ENCODE peak calls at places on chromosomes 1 and 21, in five cellular contexts. O is GM13976, T is neural crest cell, S is transverse colon, B is natural killer cell. Y is an unnamed sample.

GRCh38 chr1:43171876-43172531 is at the start of the genes CFAP57 and EBNA1BP2:
- DNase-seq in O (peak), S (peak), B (peak), T (peak), Y (peak)

GRCh38 chr1:182051938-182052337 is 9.6 kb downstream of the ZNF648 start:
- DNase-seq in S (no peak), T (no peak), O (no peak), B (no peak), Y (no peak)

GRCh38 chr1:85240174-85240601 is 19.3 kb downstream of the C1orf52 start:
- DNase-seq in B (no peak), T (no peak), S (no peak), O (peak), Y (no peak)

GRCh38 chr1:160741092-160741501 is 2.0 kb downstream of the SLAMF7 start:
- DNase-seq in T (no peak), O (no peak), B (no peak), S (no peak), Y (no peak)

GRCh38 chr1:181187596-181188126 is 99.2 kb downstream of the IER5 start:
- DNase-seq in S (no peak), B (no peak), O (no peak), T (no peak), Y (peak)

GRCh38 chr21:34885636-34886553 is 163.2 kb downstream of the RUNX1 start:
- DNase-seq in T (no peak), O (peak), B (no peak), S (peak), Y (no peak)

GRCh38 chr1:169989246-169989645 is 85.2 kb downstream of the KIFAP3 start:
- DNase-seq in T (no peak), O (no peak), B (no peak), S (no peak), Y (no peak)

GRCh38 chr1:9320520-9321479 is 28.1 kb downstream of the SPSB1 start:
- DNase-seq in T (no peak), O (no peak), S (no peak), B (no peak), Y (no peak)

GRCh38 chr1:209493584-209493983 is 89.9 kb upstream of the CAMK1G start:
- DNase-seq in B (no peak), S (no peak), O (no peak), T (no peak), Y (no peak)

GRCh38 chr1:24558902-24559791 is 3.3 kb downstream of the NCMAP start:
- DNase-seq in O (no peak), B (no peak), T (no peak), S (peak), Y (no peak)

GRCh38 chr1:5390497-5390896 is 601.7 kb downstream of the NPHP4 start:
- DNase-seq in O (no peak), T (no peak), B (no peak), S (no peak), Y (no peak)

GRCh38 chr1:233391338-233391737 is 63.8 kb downstream of the MAP3K21 start:
- DNase-seq in T (no peak), S (no peak), O (no peak), B (no peak), Y (no peak)

GRCh38 chr1:24300971-24301370 is 18.2 kb upstream of the GRHL3 start:
- DNase-seq in O (no peak), T (no peak), S (no peak), B (no peak), Y (no peak)

GRCh38 chr1:236844499-236845271 is 49.6 kb downstream of the MTR start:
- DNase-seq in O (no peak), S (no peak), B (no peak), T (no peak), Y (no peak)

GRCh38 chr1:23530089-23530749 is 814 bp downstream of the E2F2 start:
- DNase-seq in O (peak), T (no peak), S (peak), B (no peak), Y (no peak)

GRCh38 chr1:172144445-172145060 is 275.9 kb upstream of the C1orf105 start:
- DNase-seq in T (no peak), O (no peak), B (no peak), S (peak), Y (peak)

GRCh38 chr1:100921110-100921706 is 25.3 kb downstream of the SLC30A7 start:
- DNase-seq in T (no peak), S (no peak), O (peak), B (no peak), Y (no peak)

GRCh38 chr1:7743346-7743745 is 27.8 kb upstream of the VAMP3 start:
- DNase-seq in S (no peak), O (no peak), B (no peak), T (no peak), Y (no peak)

GRCh38 chr1:36738245-36738644 is 255.5 kb upstream of the CSF3R start:
- DNase-seq in B (no peak), S (no peak), T (no peak), O (no peak), Y (peak)

GRCh38 chr1:3013371-3014038 is 7.8 kb upstream of the ACTRT2 start:
- DNase-seq in B (no peak), T (no peak), O (no peak), S (no peak), Y (no peak)

GRCh38 chr1:1954831-1955441 is 35.9 kb upstream of the TMEM52 start:
- DNase-seq in T (no peak), S (no peak), B (no peak), O (no peak), Y (no peak)

GRCh38 chr21:31030367-31031106 is 7.7 kb downstream of the KRTAP19-8 start:
- DNase-seq in T (no peak), O (peak), B (no peak), S (no peak), Y (no peak)

GRCh38 chr1:23013657-23014056 is 2.0 kb downstream of the TEX46 start:
- DNase-seq in O (no peak), T (no peak), B (no peak), S (no peak), Y (no peak)

GRCh38 chr1:95126366-95126765 is 9.2 kb downstream of the TLCD4 start:
- DNase-seq in O (no peak), B (no peak), S (no peak), T (no peak), Y (no peak)

GRCh38 chr1:220278991-220279390 is 6.7 kb upstream of the RAB3GAP2 start:
- DNase-seq in O (no peak), B (no peak), T (no peak), S (no peak), Y (no peak)

GRCh38 chr21:41766051-41766882 is 585 bp downstream of the RIPK4 start:
- DNase-seq in B (no peak), S (no peak), T (no peak), O (no peak), Y (no peak)

GRCh38 chr1:111202707-111203623 is 2.5 kb upstream of the DENND2D start:
- DNase-seq in T (no peak), O (no peak), S (no peak), B (no peak), Y (no peak)

GRCh38 chr1:243850013-243850367 is at the start of gene AKT3:
- DNase-seq in B (no peak), S (no peak), T (no peak), O (no peak), Y (no peak)

GRCh38 chr21:45070970-45071369 is 3.4 kb upstream of the ADARB1 start:
- DNase-seq in O (no peak), B (no peak), S (no peak), T (no peak), Y (no peak)

GRCh38 chr1:167442854-167443565 is 75.3 kb downstream of the CD247 start:
- DNase-seq in B (no peak), O (no peak), S (no peak), T (no peak), Y (peak)

GRCh38 chr1:94739521-94740061 is 80.6 kb upstream of the SLC44A3 start:
- DNase-seq in T (no peak), O (no peak), S (no peak), B (no peak), Y (no peak)

GRCh38 chr1:88595355-88595754 is 88.7 kb upstream of the PKN2 start:
- DNase-seq in T (no peak), O (peak), B (no peak), S (no peak), Y (no peak)

GRCh38 chr1:231694081-231694443 is 67.5 kb downstream of the DISC1 start:
- DNase-seq in B (no peak), S (no peak), T (no peak), O (no peak), Y (no peak)

GRCh38 chr1:167915528-167916102 is 1.7 kb upstream of the ADCY10 start:
- DNase-seq in T (no peak), B (no peak), S (no peak), O (no peak), Y (no peak)

GRCh38 chr1:2300851-2301606 is 72.9 kb downstream of the SKI start:
- DNase-seq in B (peak), T (no peak), S (peak), O (peak), Y (no peak)

GRCh38 chr1:94873520-94874351 is 53.2 kb downstream of the CNN3 start:
- DNase-seq in B (no peak), O (no peak), S (no peak), T (no peak), Y (no peak)

GRCh38 chr21:28280611-28281010 is 712.1 kb downstream of the LTN1 start:
- DNase-seq in B (no peak), O (no peak), S (no peak), T (no peak), Y (no peak)

GRCh38 chr1:116356673-116357072 is 16.4 kb upstream of the ATP1A1 start:
- DNase-seq in S (no peak), T (no peak), B (no peak), O (no peak), Y (no peak)

GRCh38 chr21:34722684-34723300 is 54.0 kb downstream of the CLIC6 start:
- DNase-seq in B (peak), S (no peak), T (peak), O (peak), Y (no peak)

DNA sequence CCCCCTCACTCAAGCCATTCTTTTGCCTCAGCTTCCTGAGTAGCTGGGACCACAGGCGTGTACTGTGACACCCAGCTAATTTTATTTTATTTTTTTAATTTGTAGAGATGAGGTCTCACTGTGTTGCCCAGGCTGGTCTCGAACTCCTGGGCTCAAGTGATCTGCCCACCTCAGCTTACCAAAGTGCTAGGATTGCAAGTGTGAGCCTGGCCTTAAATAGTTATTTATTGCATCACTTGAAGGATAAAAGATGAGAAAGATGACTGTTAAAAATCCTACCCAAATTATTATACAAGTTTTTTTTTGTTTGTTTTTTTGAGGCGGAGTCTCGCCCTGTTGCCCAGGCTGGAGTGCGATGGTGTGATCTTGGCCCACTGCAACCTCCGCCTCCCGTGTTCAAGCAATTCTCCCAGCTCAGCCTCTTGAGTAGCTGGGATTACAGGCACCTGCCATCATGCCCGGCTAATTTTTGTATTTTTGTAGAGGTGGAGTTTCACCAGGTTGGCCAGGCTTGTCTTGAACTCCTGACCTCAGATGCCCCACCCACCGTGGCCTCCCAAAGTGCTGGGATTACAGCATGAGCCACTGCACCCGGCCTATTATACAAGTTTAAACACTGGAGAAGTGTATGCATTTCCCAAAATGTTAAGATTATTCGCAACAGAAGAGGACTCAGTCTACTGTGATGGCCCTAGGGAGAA is 2.3 kb downstream of the UTP11 start:
- DNase-seq in T (no peak), O (no peak), B (no peak), S (no peak), Y (no peak)
- TF ChIP-seq CTCF in T (no peak), O (no peak), B (no peak), S (no peak), Y (no peak)

GRCh38 chr21:38770660-38771059 is 35.1 kb upstream of the ETS2 start:
- DNase-seq in S (no peak), B (no peak), T (no peak), O (no peak), Y (no peak)
- TF ChIP-seq CTCF in S (no peak), B (no peak), T (no peak), O (no peak), Y (no peak)

GRCh38 chr1:150484861-150485260 is 2.4 kb upstream of the TARS2 start:
- DNase-seq in B (no peak), S (no peak), T (no peak), O (no peak), Y (no peak)
- TF ChIP-seq CTCF in B (no peak), S (no peak), T (no peak), O (no peak), Y (no peak)

GRCh38 chr1:152018537-152018936 is 18.3 kb downstream of the S100A11 start:
- DNase-seq in O (no peak), S (peak), T (no peak), B (no peak), Y (no peak)
- TF ChIP-seq CTCF in O (peak), S (no peak), T (peak), B (no peak), Y (peak)

DNA sequence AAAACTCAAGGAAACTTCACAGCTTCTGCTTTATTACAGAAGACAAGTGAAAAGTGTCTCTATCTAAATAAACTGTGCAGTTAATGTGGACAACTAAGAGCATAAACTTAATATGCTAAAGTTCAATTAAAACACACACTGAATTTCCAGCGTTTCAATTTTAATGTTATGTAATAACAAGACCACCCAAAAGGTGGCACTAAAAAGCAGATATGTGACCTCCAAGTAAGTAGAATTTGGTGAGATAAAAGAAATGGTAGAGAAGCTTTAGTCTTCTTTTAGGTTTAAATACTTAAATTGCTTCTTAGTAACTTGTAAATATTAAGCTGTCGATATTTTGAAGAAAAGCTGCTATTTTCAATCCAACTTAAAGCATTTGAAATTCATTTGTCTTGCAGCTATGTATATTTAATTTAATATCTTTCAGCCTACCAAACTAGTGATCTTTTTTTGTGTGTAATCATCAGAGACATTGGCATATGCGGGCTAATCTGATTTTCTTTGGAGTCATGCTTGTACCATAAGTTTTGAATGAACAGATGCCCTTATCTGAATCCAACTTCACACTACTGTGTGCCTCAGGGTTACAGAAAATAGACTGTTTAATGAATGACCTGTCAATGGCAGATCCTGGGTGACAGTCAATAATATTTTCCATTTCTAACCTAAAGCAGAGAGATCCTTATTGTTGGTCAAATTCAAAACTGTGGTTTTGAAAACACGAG is 36.5 kb upstream of the ADAMTS1 start:
- DNase-seq in T (no peak), S (no peak), O (no peak), B (no peak), Y (no peak)
- TF ChIP-seq CTCF in T (peak), S (no peak), O (no peak), B (peak), Y (peak)

GRCh38 chr21:14116080-14116481 is 94.7 kb downstream of the LIPI start:
- DNase-seq in T (no peak), S (no peak), B (no peak), O (peak), Y (no peak)

GRCh38 chr21:14115646-14116045 is 95.1 kb downstream of the LIPI start:
- DNase-seq in S (no peak), O (no peak), B (no peak), T (no peak), Y (no peak)

GRCh38 chr21:14121719-14122118 is 89.0 kb downstream of the LIPI start:
- DNase-seq in S (no peak), O (no peak), T (no peak), B (no peak), Y (no peak)

GRCh38 chr21:14119038-14119437 is 91.7 kb downstream of the LIPI start:
- DNase-seq in S (no peak), B (no peak), T (no peak), O (no peak), Y (no peak)

DNA sequence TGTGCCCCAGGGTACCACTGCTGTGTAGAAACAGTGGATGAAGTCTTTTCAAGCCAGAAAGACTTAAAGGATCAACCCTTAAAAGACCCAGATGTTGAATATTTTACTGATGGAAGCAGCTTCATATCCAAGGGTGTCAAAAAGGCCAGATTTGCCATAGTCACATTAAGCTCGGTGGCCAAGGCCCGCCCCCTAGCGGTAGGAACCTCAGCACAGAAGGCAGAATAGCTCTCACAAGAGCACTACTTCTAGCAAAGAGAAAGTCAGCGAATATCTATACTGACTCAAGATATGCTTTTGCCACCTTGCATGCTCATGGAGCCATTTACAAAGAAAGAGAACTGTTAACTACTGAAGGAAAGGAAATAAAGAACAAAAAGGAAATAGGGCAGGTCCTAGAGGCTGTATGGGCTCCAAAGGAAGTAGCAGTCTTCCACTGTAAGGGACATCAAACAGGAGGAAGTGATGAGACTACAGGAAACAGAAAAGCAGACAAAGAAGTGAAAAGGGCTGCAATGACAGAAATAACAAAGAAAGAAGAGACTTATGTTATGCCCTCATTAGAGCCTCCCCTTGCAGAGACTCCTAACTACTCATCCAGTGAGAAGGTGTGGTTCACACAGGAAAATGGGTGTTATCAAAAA is 90.5 kb downstream of the LIPI start:
- DNase-seq in S (peak), B (peak), T (peak), O (peak), Y (no peak)
- TF ChIP-seq CTCF in S (peak), B (peak), T (peak), O (peak), Y (peak)

DNA sequence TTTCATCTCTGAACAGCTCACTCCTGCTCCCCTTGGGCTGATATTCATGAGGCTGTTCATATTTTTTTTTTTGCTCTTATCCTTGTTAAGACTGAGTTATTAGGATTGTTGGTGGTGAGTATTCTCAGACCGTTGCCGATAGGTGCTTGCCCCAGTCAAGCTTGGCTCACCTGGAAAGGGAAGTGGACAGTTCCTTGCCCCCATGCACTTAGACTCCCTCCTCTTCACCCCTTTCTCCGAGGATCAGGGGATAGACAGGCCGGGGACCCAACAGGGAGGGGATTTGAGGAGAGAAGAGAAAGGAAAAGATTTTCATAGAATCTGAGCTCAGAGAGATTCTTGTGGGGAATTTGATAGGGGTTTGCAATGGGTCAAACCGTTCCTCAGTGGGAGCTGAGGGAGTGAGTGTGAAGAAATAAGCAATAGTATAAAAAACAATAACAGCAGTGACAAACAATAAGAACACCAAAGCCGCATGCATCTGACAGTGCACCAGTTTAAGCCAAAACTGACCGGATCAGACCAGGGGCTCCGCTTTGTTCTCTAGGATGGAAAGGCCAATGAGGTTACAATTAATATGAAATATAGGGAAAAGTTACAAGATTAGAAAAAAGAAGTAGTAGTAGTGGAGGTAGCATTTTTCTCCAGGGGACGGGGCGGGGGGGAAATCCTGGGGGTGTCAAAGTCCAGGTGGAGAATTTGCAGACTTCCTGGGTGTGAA is 8.8 kb downstream of the PAX7 start:
- DNase-seq in S (no peak), T (no peak), O (no peak), B (no peak), Y (no peak)
- TF ChIP-seq CTCF in S (no peak), T (no peak), O (no peak), B (no peak), Y (no peak)

GRCh38 chr1:248696775-248697174 is 5.8 kb downstream of the OR14I1 start:
- DNase-seq in T (no peak), S (no peak), B (no peak), O (no peak), Y (no peak)
- TF ChIP-seq CTCF in T (no peak), S (no peak), B (no peak), O (no peak), Y (no peak)

Y was measured in type B pancreatic cell.